ENCODE peak calls at places on chromosome 14, in five cellular contexts. P is HFF-Myc, S is hepatocyte, L is endothelial cell, E is skeletal muscle cell. Z is an unnamed sample.

GRCh38 chr14:102209224-102209966 is 69.7 kb downstream of the WDR20 start:
- DNase-seq in P (no peak), S (peak), L (no peak), E (no peak), Z (no peak)

GRCh38 chr14:95320076-95320895 is 578 bp upstream of the CLMN start:
- DNase-seq in P (no peak), S (no peak), L (no peak), E (no peak), Z (no peak)

GRCh38 chr14:52703225-52703624 is 3.8 kb upstream of the PSMC6 start:
- DNase-seq in P (peak), S (peak), L (no peak), E (peak), Z (no peak)

GRCh38 chr14:73248294-73248868 is 11.1 kb downstream of the PAPLN start:
- DNase-seq in P (no peak), S (no peak), L (no peak), E (no peak), Z (no peak)

GRCh38 chr14:60760648-60761364 is 26.2 kb downstream of the MNAT1 start:
- DNase-seq in P (no peak), S (peak), L (no peak), E (no peak), Z (no peak)

GRCh38 chr14:64807588-64807987 is 72.1 kb downstream of the SPTB start:
- DNase-seq in P (no peak), S (no peak), L (no peak), E (no peak), Z (no peak)

GRCh38 chr14:68027276-68027675 is 207.7 kb downstream of the RAD51B start:
- DNase-seq in P (no peak), S (no peak), L (no peak), E (no peak), Z (no peak)

GRCh38 chr14:93316716-93317115 is 16.1 kb downstream of the BTBD7 start:
- DNase-seq in P (no peak), S (no peak), L (no peak), E (no peak), Z (no peak)

GRCh38 chr14:29486132-29486531 is 441.5 kb downstream of the PRKD1 start:
- DNase-seq in P (peak), S (no peak), L (no peak), E (no peak), Z (no peak)

GRCh38 chr14:35231207-35231755 is 60.9 kb upstream of the PSMA6 start:
- DNase-seq in P (no peak), S (no peak), L (no peak), E (no peak), Z (no peak)

GRCh38 chr14:99549684-99550083 is 54.3 kb downstream of the CCDC85C start:
- DNase-seq in P (no peak), S (no peak), L (no peak), E (no peak), Z (no peak)

GRCh38 chr14:52304248-52304904 is 9.7 kb upstream of the PTGER2 start:
- DNase-seq in P (no peak), S (no peak), L (no peak), E (peak), Z (no peak)

GRCh38 chr14:72547999-72548398 is 345.9 kb downstream of the DPF3 start:
- DNase-seq in P (no peak), S (no peak), L (no peak), E (no peak), Z (no peak)

GRCh38 chr14:81273521-81273920 is 52.8 kb upstream of the GTF2A1 start:
- DNase-seq in P (no peak), S (no peak), L (no peak), E (no peak), Z (no peak)

GRCh38 chr14:61511558-61511924 is 183.8 kb upstream of the HIF1A start:
- DNase-seq in P (no peak), S (no peak), L (no peak), E (no peak), Z (no peak)

GRCh38 chr14:35416108-35416750 is 11.7 kb upstream of the NFKBIA start:
- DNase-seq in P (no peak), S (no peak), L (no peak), E (no peak), Z (no peak)

GRCh38 chr14:96352708-96353107 is 10.4 kb downstream of the ATG2B start:
- DNase-seq in P (no peak), S (no peak), L (no peak), E (no peak), Z (no peak)

GRCh38 chr14:55777867-55778266 is 197.9 kb downstream of the KTN1 start:
- DNase-seq in P (no peak), S (no peak), L (no peak), E (no peak), Z (no peak)

GRCh38 chr14:53306926-53307325 is 153.8 kb upstream of the DDHD1 start:
- DNase-seq in P (no peak), S (no peak), L (no peak), E (no peak), Z (peak)

GRCh38 chr14:25848601-25849000 is 749.2 kb downstream of the NOVA1 start:
- DNase-seq in P (no peak), S (no peak), L (no peak), E (no peak), Z (no peak)